ENCODE peak calls at places on chromosomes 1 and 21, in four cellular contexts. U is Karpas-422, J is K562, A is IMR-90. F is an unnamed sample.

GRCh38 chr1:28338897-28339296 is 10.1 kb downstream of the MED18 start:
- DNase-seq in J (no peak), U (no peak), A (no peak), F (no peak)

GRCh38 chr1:66446261-66447001 is 87.5 kb upstream of the SGIP1 start:
- DNase-seq in A (peak), U (peak), J (peak), F (peak)

GRCh38 chr1:199742547-199742946 is 285.0 kb upstream of the NR5A2 start:
- DNase-seq in A (peak), U (no peak), J (no peak), F (no peak)

GRCh38 chr1:32485554-32486255 is 20.8 kb downstream of the ZBTB8B start:
- DNase-seq in J (no peak), U (no peak), A (peak), F (no peak)

GRCh38 chr1:67645495-67646144 is 39.4 kb upstream of the GADD45A start:
- DNase-seq in J (peak), A (no peak), U (no peak), F (peak)

GRCh38 chr1:145999321-146000024 is 3.1 kb upstream of the TXNIP start:
- DNase-seq in U (no peak), A (no peak), J (no peak), F (no peak)

GRCh38 chr1:79604490-79605198 is 598.1 kb upstream of the ADGRL4 start:
- DNase-seq in A (no peak), J (no peak), U (no peak), F (peak)

GRCh38 chr1:181015258-181015630 is 7.4 kb downstream of the STX6 start:
- DNase-seq in U (peak), J (no peak), A (no peak), F (no peak)

GRCh38 chr1:208030320-208031091 is 119.6 kb upstream of the CD34 start:
- DNase-seq in U (no peak), J (no peak), A (peak), F (no peak)

GRCh38 chr1:180927348-180927747 is 14.7 kb downstream of the KIAA1614 start:
- DNase-seq in A (no peak), J (no peak), U (no peak), F (no peak)

DNA sequence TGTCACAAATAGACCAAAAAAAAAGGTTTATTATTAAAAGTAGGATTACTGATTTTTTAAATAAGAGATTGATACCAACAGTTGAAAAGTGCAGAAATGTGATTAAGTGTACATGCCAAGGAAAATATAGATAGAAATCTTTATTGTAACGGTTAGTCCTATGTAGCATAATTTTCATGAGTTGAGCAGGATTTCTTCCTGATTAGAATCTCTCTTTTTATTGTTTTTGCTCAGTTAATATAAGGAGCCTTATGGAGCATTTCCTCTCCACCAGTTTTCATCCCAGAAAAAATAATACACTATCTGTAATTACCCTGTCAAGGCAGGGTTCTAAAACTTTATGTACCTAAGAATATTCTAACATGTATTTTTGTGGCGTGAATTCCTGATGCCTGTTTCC is 23.4 kb downstream of the CAPZA1 start:
- DNase-seq in U (no peak), A (no peak), J (no peak), F (no peak)
- H3K4me2 ChIP-seq in U (no peak), A (no peak), J (no peak), F (no peak)

GRCh38 chr1:17795836-17796645 is 40.9 kb downstream of the ACTL8 start:
- DNase-seq in U (peak), A (no peak), J (no peak), F (no peak)
- H3K4me3 ChIP-seq in U (peak), A (no peak), J (no peak), F (no peak)

GRCh38 chr21:36927718-36928117 is 38.8 kb downstream of the HLCS start:
- DNase-seq in U (peak), J (peak), A (peak), F (peak)

GRCh38 chr21:36922861-36923260 is 43.6 kb downstream of the HLCS start:
- DNase-seq in A (no peak), U (no peak), J (no peak), F (no peak)

GRCh38 chr21:36918291-36918690 is 48.2 kb downstream of the HLCS start:
- DNase-seq in U (no peak), A (peak), J (no peak), F (no peak)

GRCh38 chr21:36926989-36927695 is 39.3 kb downstream of the HLCS start:
- DNase-seq in J (no peak), U (no peak), A (peak), F (no peak)

GRCh38 chr21:36923270-36923669 is 43.2 kb downstream of the HLCS start:
- DNase-seq in U (peak), A (no peak), J (no peak), F (no peak)
- H3K4me2 ChIP-seq in U (no peak), A (no peak), J (no peak), F (no peak)

DNA sequence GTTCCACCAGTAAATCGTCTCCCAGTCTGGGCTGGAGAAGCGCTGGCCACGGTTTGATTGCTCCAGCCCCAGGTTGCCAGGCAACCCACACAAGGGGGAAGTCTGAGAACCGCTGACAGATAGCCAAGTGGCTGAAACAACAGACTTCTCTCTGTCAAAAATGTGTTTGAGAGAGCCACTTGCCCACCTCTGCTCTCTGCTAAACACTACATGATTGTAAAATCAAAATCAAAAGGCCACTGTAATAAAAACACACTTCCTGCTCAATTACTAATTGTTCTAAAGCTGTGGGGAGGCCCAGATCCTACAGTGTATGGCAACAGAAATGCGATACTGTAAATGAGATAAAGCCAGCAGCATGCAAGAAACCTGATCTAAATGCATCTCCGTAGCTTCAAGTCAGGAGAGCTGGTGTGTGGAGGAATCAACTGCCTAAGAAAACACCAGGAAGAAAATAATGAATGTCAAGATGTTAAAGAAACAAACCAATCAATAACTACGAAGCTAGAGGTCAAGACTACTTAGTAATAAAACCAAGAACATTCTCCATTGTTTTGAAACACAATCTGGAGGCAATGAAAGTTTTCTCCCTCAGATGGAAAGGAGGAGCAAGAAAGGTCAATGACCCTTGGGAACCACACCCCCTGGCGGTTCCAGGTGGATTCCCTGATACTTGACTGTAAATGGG is 121.2 kb downstream of the SLC45A1 start:
- DNase-seq in U (peak), A (peak), J (peak), F (peak)
- H3K4me3 ChIP-seq in U (peak), A (no peak), J (no peak), F (peak)

F was measured in neural progenitor cell.